ENCODE peak calls at places on chromosome 18, in nine cellular contexts. One of them, this sample, is unnamed.

GRCh38 chr18:22223263-22223960 is 54.0 kb downstream of the GATA6 start:
- DNase-seq in HTR-8/SVneo: peak; percentile 89
- DNase-seq in EH: peak; percentile 64
- DNase-seq in RCC 7860: peak; percentile 83
- DNase-seq in tibial nerve: peak; percentile 42
- DNase-seq in stimulated activated naive CD8-positive, alpha-beta T cell treated with anti-CD3 and anti-CD28 coated beads, Interleukin-15, amount 100 ng/mL, for 72 hours: peak; percentile 17
- DNase-seq in AG20443: peak; percentile 93
- DNase-seq in NCI-H1417: no peak
- DNase-seq in C1 segment of cervical spinal cord: no peak
- DNase-seq in this sample: no peak

GRCh38 chr18:34840416-34840815 is 130.3 kb downstream of the DTNA start:
- DNase-seq in HTR-8/SVneo: no peak
- DNase-seq in EH: no peak
- DNase-seq in RCC 7860: no peak
- DNase-seq in tibial nerve: no peak
- DNase-seq in stimulated activated naive CD8-positive, alpha-beta T cell treated with anti-CD3 and anti-CD28 coated beads, Interleukin-15, amount 100 ng/mL, for 72 hours: no peak
- DNase-seq in AG20443: no peak
- DNase-seq in NCI-H1417: peak; percentile 79
- DNase-seq in C1 segment of cervical spinal cord: no peak
- DNase-seq in this sample: no peak

GRCh38 chr18:39463986-39464385 is 1898.4 kb upstream of the CELF4 start:
- DNase-seq in HTR-8/SVneo: no peak
- DNase-seq in EH: peak; percentile 50
- DNase-seq in RCC 7860: no peak
- DNase-seq in tibial nerve: no peak
- DNase-seq in stimulated activated naive CD8-positive, alpha-beta T cell treated with anti-CD3 and anti-CD28 coated beads, Interleukin-15, amount 100 ng/mL, for 72 hours: no peak
- DNase-seq in AG20443: no peak
- DNase-seq in NCI-H1417: no peak
- DNase-seq in C1 segment of cervical spinal cord: no peak
- DNase-seq in this sample: no peak

GRCh38 chr18:7577706-7578105 is 10.6 kb downstream of the PTPRM start:
- DNase-seq in HTR-8/SVneo: peak; percentile 49
- DNase-seq in EH: peak; percentile 94
- DNase-seq in RCC 7860: peak; percentile 84
- DNase-seq in tibial nerve: no peak
- DNase-seq in stimulated activated naive CD8-positive, alpha-beta T cell treated with anti-CD3 and anti-CD28 coated beads, Interleukin-15, amount 100 ng/mL, for 72 hours: no peak
- DNase-seq in AG20443: peak; percentile 82
- DNase-seq in NCI-H1417: no peak
- DNase-seq in C1 segment of cervical spinal cord: no peak
- DNase-seq in this sample: no peak

GRCh38 chr18:7329036-7329435 is 98.1 kb downstream of the LRRC30 start:
- DNase-seq in HTR-8/SVneo: peak; percentile 26
- DNase-seq in EH: no peak
- DNase-seq in RCC 7860: no peak
- DNase-seq in tibial nerve: no peak
- DNase-seq in stimulated activated naive CD8-positive, alpha-beta T cell treated with anti-CD3 and anti-CD28 coated beads, Interleukin-15, amount 100 ng/mL, for 72 hours: no peak
- DNase-seq in AG20443: no peak
- DNase-seq in NCI-H1417: no peak
- DNase-seq in C1 segment of cervical spinal cord: no peak
- DNase-seq in this sample: no peak

GRCh38 chr18:48078448-48078847 is 148.0 kb upstream of the SMAD2 start:
- DNase-seq in HTR-8/SVneo: no peak
- DNase-seq in EH: no peak
- DNase-seq in RCC 7860: no peak
- DNase-seq in tibial nerve: no peak
- DNase-seq in stimulated activated naive CD8-positive, alpha-beta T cell treated with anti-CD3 and anti-CD28 coated beads, Interleukin-15, amount 100 ng/mL, for 72 hours: no peak
- DNase-seq in AG20443: no peak
- DNase-seq in NCI-H1417: no peak
- DNase-seq in C1 segment of cervical spinal cord: no peak
- DNase-seq in this sample: no peak

GRCh38 chr18:73979742-73980141 is 167.9 kb downstream of the FBXO15 start:
- DNase-seq in HTR-8/SVneo: no peak
- DNase-seq in EH: peak; percentile 84
- DNase-seq in RCC 7860: no peak
- DNase-seq in tibial nerve: no peak
- DNase-seq in stimulated activated naive CD8-positive, alpha-beta T cell treated with anti-CD3 and anti-CD28 coated beads, Interleukin-15, amount 100 ng/mL, for 72 hours: no peak
- DNase-seq in AG20443: no peak
- DNase-seq in NCI-H1417: no peak
- DNase-seq in C1 segment of cervical spinal cord: no peak
- DNase-seq in this sample: no peak

GRCh38 chr18:3132700-3133099 is 87.1 kb downstream of the MYOM1 start:
- DNase-seq in HTR-8/SVneo: no peak
- DNase-seq in EH: peak; percentile 50
- DNase-seq in RCC 7860: no peak
- DNase-seq in tibial nerve: no peak
- DNase-seq in stimulated activated naive CD8-positive, alpha-beta T cell treated with anti-CD3 and anti-CD28 coated beads, Interleukin-15, amount 100 ng/mL, for 72 hours: no peak
- DNase-seq in AG20443: no peak
- DNase-seq in NCI-H1417: no peak
- DNase-seq in C1 segment of cervical spinal cord: no peak
- DNase-seq in this sample: no peak

GRCh38 chr18:31516432-31516831 is 18.5 kb downstream of the DSG2 start:
- DNase-seq in HTR-8/SVneo: no peak
- DNase-seq in EH: no peak
- DNase-seq in RCC 7860: no peak
- DNase-seq in tibial nerve: no peak
- DNase-seq in stimulated activated naive CD8-positive, alpha-beta T cell treated with anti-CD3 and anti-CD28 coated beads, Interleukin-15, amount 100 ng/mL, for 72 hours: no peak
- DNase-seq in AG20443: no peak
- DNase-seq in NCI-H1417: peak; percentile 11
- DNase-seq in C1 segment of cervical spinal cord: no peak
- DNase-seq in this sample: no peak

GRCh38 chr18:38198956-38199355 is 633.4 kb upstream of the CELF4 start:
- DNase-seq in HTR-8/SVneo: no peak
- DNase-seq in EH: no peak
- DNase-seq in RCC 7860: no peak
- DNase-seq in tibial nerve: no peak
- DNase-seq in stimulated activated naive CD8-positive, alpha-beta T cell treated with anti-CD3 and anti-CD28 coated beads, Interleukin-15, amount 100 ng/mL, for 72 hours: no peak
- DNase-seq in AG20443: no peak
- DNase-seq in NCI-H1417: no peak
- DNase-seq in C1 segment of cervical spinal cord: no peak
- DNase-seq in this sample: no peak

GRCh38 chr18:79607361-79607930 is 72.2 kb upstream of the CTDP1 start:
- DNase-seq in HTR-8/SVneo: no peak
- DNase-seq in EH: no peak
- DNase-seq in RCC 7860: no peak
- DNase-seq in tibial nerve: no peak
- DNase-seq in stimulated activated naive CD8-positive, alpha-beta T cell treated with anti-CD3 and anti-CD28 coated beads, Interleukin-15, amount 100 ng/mL, for 72 hours: no peak
- DNase-seq in AG20443: no peak
- DNase-seq in NCI-H1417: no peak
- DNase-seq in C1 segment of cervical spinal cord: no peak
- DNase-seq in this sample: no peak

GRCh38 chr18:13893418-13893760 is 21.9 kb downstream of the MC2R start:
- DNase-seq in HTR-8/SVneo: no peak
- DNase-seq in EH: no peak
- DNase-seq in RCC 7860: no peak
- DNase-seq in tibial nerve: no peak
- DNase-seq in stimulated activated naive CD8-positive, alpha-beta T cell treated with anti-CD3 and anti-CD28 coated beads, Interleukin-15, amount 100 ng/mL, for 72 hours: no peak
- DNase-seq in AG20443: no peak
- DNase-seq in NCI-H1417: no peak
- DNase-seq in C1 segment of cervical spinal cord: no peak
- DNase-seq in this sample: no peak

GRCh38 chr18:9628984-9629383 is 14.6 kb upstream of the PPP4R1 start:
- DNase-seq in HTR-8/SVneo: no peak
- DNase-seq in EH: no peak
- DNase-seq in RCC 7860: no peak
- DNase-seq in tibial nerve: no peak
- DNase-seq in stimulated activated naive CD8-positive, alpha-beta T cell treated with anti-CD3 and anti-CD28 coated beads, Interleukin-15, amount 100 ng/mL, for 72 hours: no peak
- DNase-seq in AG20443: no peak
- DNase-seq in NCI-H1417: no peak
- DNase-seq in C1 segment of cervical spinal cord: no peak
- DNase-seq in this sample: no peak

GRCh38 chr18:2847341-2848144 is 737 bp downstream of the EMILIN2 start:
- DNase-seq in HTR-8/SVneo: peak; percentile 32
- DNase-seq in EH: peak; percentile 60
- DNase-seq in RCC 7860: no peak
- DNase-seq in tibial nerve: peak; percentile 17
- DNase-seq in stimulated activated naive CD8-positive, alpha-beta T cell treated with anti-CD3 and anti-CD28 coated beads, Interleukin-15, amount 100 ng/mL, for 72 hours: peak; percentile 69
- DNase-seq in AG20443: peak; percentile 83
- DNase-seq in NCI-H1417: no peak
- DNase-seq in C1 segment of cervical spinal cord: no peak
- DNase-seq in this sample: no peak

GRCh38 chr18:23837591-23837990 is 148.3 kb downstream of the LAMA3 start:
- DNase-seq in HTR-8/SVneo: peak; percentile 34
- DNase-seq in EH: peak; percentile 90
- DNase-seq in RCC 7860: peak; percentile 49
- DNase-seq in tibial nerve: peak; percentile 26
- DNase-seq in stimulated activated naive CD8-positive, alpha-beta T cell treated with anti-CD3 and anti-CD28 coated beads, Interleukin-15, amount 100 ng/mL, for 72 hours: no peak
- DNase-seq in AG20443: peak; percentile 77
- DNase-seq in NCI-H1417: no peak
- DNase-seq in C1 segment of cervical spinal cord: no peak
- DNase-seq in this sample: no peak

GRCh38 chr18:24362757-24363156 is 34.9 kb downstream of the OSBPL1A start:
- DNase-seq in HTR-8/SVneo: no peak
- DNase-seq in EH: peak; percentile 27
- DNase-seq in RCC 7860: no peak
- DNase-seq in tibial nerve: no peak
- DNase-seq in stimulated activated naive CD8-positive, alpha-beta T cell treated with anti-CD3 and anti-CD28 coated beads, Interleukin-15, amount 100 ng/mL, for 72 hours: no peak
- DNase-seq in AG20443: no peak
- DNase-seq in NCI-H1417: no peak
- DNase-seq in C1 segment of cervical spinal cord: no peak
- DNase-seq in this sample: no peak

GRCh38 chr18:58682429-58683069 is 11.3 kb downstream of the MALT1 start:
- DNase-seq in HTR-8/SVneo: peak; percentile 70
- DNase-seq in EH: peak; percentile 85
- DNase-seq in RCC 7860: peak; percentile 90
- DNase-seq in tibial nerve: peak; percentile 45
- DNase-seq in stimulated activated naive CD8-positive, alpha-beta T cell treated with anti-CD3 and anti-CD28 coated beads, Interleukin-15, amount 100 ng/mL, for 72 hours: no peak
- DNase-seq in AG20443: peak; percentile 59
- DNase-seq in NCI-H1417: peak; percentile 40
- DNase-seq in C1 segment of cervical spinal cord: no peak
- DNase-seq in this sample: no peak

GRCh38 chr18:10579079-10579867 is 53.4 kb downstream of the NAPG start:
- DNase-seq in HTR-8/SVneo: peak; percentile 32
- DNase-seq in EH: peak; percentile 88
- DNase-seq in RCC 7860: no peak
- DNase-seq in tibial nerve: no peak
- DNase-seq in stimulated activated naive CD8-positive, alpha-beta T cell treated with anti-CD3 and anti-CD28 coated beads, Interleukin-15, amount 100 ng/mL, for 72 hours: no peak
- DNase-seq in AG20443: peak; percentile 74
- DNase-seq in NCI-H1417: no peak
- DNase-seq in C1 segment of cervical spinal cord: no peak
- DNase-seq in this sample: no peak